ENCODE peak calls at places on chromosome 17, in eight cellular contexts. B is transverse colon, E is suprapubic skin, Z is sigmoid colon, I is HCT116, S is endothelial cell of umbilical vein, G is stomach, O is breast epithelium. M is an unnamed sample.

GRCh38 chr17:76046064-76046463 is 19.0 kb upstream of the EVPL start:
- DNase-seq in B (no peak), E (no peak), Z (no peak), I (no peak), S (no peak), G (no peak), O (no peak), M (no peak)

GRCh38 chr17:21042434-21043295 is at the start of gene USP22:
- DNase-seq in B (no peak), E (no peak), Z (no peak), I (no peak), S (no peak), G (peak; percentile 31), O (no peak), M (peak; percentile 98)

GRCh38 chr17:21183468-21183867 is 30.5 kb downstream of the TMEM11 start:
- DNase-seq in B (no peak), E (peak; percentile 17), Z (no peak), I (no peak), S (peak; percentile 36), G (no peak), O (no peak), M (no peak)

GRCh38 chr17:38428150-38428642 is at the start of gene ARHGAP23:
- DNase-seq in B (peak; percentile 62), E (no peak), Z (peak; percentile 89), I (no peak), S (peak; percentile 52), G (peak; percentile 64), O (no peak), M (peak; percentile 87)

GRCh38 chr17:16033729-16034349 is 34.2 kb downstream of the TTC19 start:
- DNase-seq in B (no peak), E (no peak), Z (no peak), I (no peak), S (no peak), G (no peak), O (no peak), M (no peak)

GRCh38 chr17:56593073-56593740 is at the start of gene NOG:
- DNase-seq in B (no peak), E (no peak), Z (no peak), I (no peak), S (peak; percentile 13), G (no peak), O (no peak), M (peak; percentile 78)

GRCh38 chr17:20086416-20087074 is 77.4 kb downstream of the SPECC1 start:
- DNase-seq in B (no peak), E (no peak), Z (no peak), I (no peak), S (no peak), G (no peak), O (no peak), M (no peak)

GRCh38 chr17:55606431-55606830 is 95.2 kb upstream of the SMIM36 start:
- DNase-seq in B (no peak), E (no peak), Z (no peak), I (no peak), S (no peak), G (no peak), O (no peak), M (no peak)

GRCh38 chr17:5003214-5003867 is 5.6 kb downstream of the KIF1C start:
- DNase-seq in B (no peak), E (no peak), Z (no peak), I (no peak), S (no peak), G (no peak), O (no peak), M (no peak)

GRCh38 chr17:7266784-7267183 is 4.5 kb upstream of the CLDN7 start:
- DNase-seq in B (no peak), E (no peak), Z (no peak), I (no peak), S (no peak), G (no peak), O (no peak), M (no peak)

GRCh38 chr17:78343433-78344201 is 16.3 kb downstream of the SOCS3 start:
- DNase-seq in B (peak; percentile 78), E (no peak), Z (no peak), I (no peak), S (no peak), G (peak; percentile 50), O (no peak), M (peak; percentile 97)

GRCh38 chr17:72297326-72298115 is 176.7 kb downstream of the SOX9 start:
- DNase-seq in B (no peak), E (no peak), Z (no peak), I (peak; percentile 48), S (no peak), G (no peak), O (no peak), M (no peak)

GRCh38 chr17:953767-954166 is 25.8 kb downstream of the NXN start:
- DNase-seq in B (no peak), E (no peak), Z (no peak), I (no peak), S (no peak), G (no peak), O (no peak), M (no peak)

GRCh38 chr17:54968954-54969400 is 412 bp downstream of the STXBP4 start:
- DNase-seq in B (peak; percentile 28), E (no peak), Z (peak; percentile 70), I (no peak), S (no peak), G (no peak), O (no peak), M (no peak)

GRCh38 chr17:69500911-69501429 is 86.5 kb downstream of the MAP2K6 start:
- DNase-seq in B (peak; percentile 27), E (no peak), Z (no peak), I (no peak), S (no peak), G (no peak), O (no peak), M (no peak)

GRCh38 chr17:79907855-79908254 is 68.6 kb upstream of the CBX4 start:
- DNase-seq in B (peak; percentile 32), E (peak; percentile 63), Z (no peak), I (no peak), S (peak; percentile 63), G (no peak), O (no peak), M (peak; percentile 76)

GRCh38 chr17:1315891-1316403 is 36.5 kb downstream of the TRARG1 start:
- DNase-seq in B (no peak), E (no peak), Z (no peak), I (no peak), S (no peak), G (no peak), O (no peak), M (no peak)

GRCh38 chr17:81090361-81091133 is 55.6 kb downstream of the BAIAP2 start:
- DNase-seq in B (peak; percentile 55), E (peak; percentile 89), Z (peak; percentile 85), I (no peak), S (no peak), G (peak; percentile 56), O (no peak), M (peak; percentile 83)

DNA sequence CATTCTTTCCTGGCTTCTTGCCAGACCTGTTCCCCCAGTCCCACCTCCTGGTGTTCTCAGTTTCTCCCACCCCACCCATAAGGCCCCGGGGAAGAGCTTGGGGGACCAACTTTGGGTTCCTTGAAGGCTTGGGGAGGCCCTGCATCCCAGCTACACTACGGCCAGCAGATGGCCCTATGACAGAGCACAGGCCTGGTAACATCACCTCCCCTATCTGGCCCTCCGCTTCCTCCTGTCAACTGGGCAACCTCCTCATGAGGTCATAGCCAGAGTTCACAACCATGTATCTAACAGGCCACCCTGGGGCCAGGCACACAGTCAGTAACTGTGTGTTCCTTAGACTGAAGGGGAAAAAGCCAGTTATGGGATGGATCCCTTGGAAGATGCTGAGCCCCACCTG is 31.4 kb downstream of the MYO15A start:
- DNase-seq in B (no peak), E (no peak), Z (no peak), I (no peak), S (no peak), G (no peak), O (no peak), M (no peak)
- TF ChIP-seq CTCF in B (no peak), E (no peak), Z (no peak), I (no peak), S (peak; percentile 17), G (no peak), O (no peak), M (no peak)

DNA sequence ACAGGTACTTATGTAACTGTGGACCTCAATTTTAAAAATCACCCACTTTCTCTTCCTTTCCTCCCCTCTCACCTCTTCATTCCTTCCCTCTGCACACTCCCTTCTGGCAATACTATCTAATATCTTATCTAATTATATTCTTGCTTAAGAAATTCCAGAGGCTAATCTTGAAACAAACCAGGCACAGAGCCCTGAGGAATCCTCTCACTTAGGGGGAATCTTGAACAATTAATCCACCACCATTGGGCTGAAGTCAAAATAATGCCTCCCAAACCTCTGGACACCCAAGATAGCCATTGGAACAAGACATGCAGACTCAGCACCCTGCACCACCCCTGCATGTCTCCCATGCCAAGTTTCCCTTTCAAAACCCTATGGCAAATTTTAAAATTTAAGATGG is 1.0 kb upstream of the KRTAP4-6 start:
- DNase-seq in B (no peak), E (no peak), Z (no peak), I (no peak), S (no peak), G (no peak), O (no peak), M (no peak)
- H3K4me3 ChIP-seq in B (no peak overlapping the region), E (no peak overlapping the region), Z (no peak overlapping the region), I (no peak overlapping the region), S (no peak overlapping the region), G (no peak overlapping the region), O (no peak overlapping the region), M (no peak overlapping the region)

GRCh38 chr17:40510328-40510648 is 8.9 kb upstream of the TNS4 start:
- DNase-seq in B (no peak), E (peak; percentile 76), Z (peak; percentile 73), I (peak; percentile 85), S (no peak), G (no peak), O (peak; percentile 62), M (peak; percentile 59)
- TF ChIP-seq POLR2AphosphoS5 in B (no peak), E (peak; percentile 90), Z (peak; percentile 36), I (peak; percentile 48), S (no peak), G (no peak), O (peak; percentile 74), M (no peak)

GRCh38 chr17:47789611-47790520 is 31.7 kb downstream of the OSBPL7 start:
- DNase-seq in B (peak; percentile 49), E (no peak), Z (no peak), I (no peak), S (peak; percentile 35), G (peak; percentile 62), O (peak; percentile 59), M (peak; percentile 85)
- TF ChIP-seq CTCF in B (peak; percentile 36), E (no peak), Z (peak; percentile 48), I (no peak), S (peak; percentile 69), G (peak; percentile 11), O (peak; percentile 22), M (peak; percentile 56)

DNA sequence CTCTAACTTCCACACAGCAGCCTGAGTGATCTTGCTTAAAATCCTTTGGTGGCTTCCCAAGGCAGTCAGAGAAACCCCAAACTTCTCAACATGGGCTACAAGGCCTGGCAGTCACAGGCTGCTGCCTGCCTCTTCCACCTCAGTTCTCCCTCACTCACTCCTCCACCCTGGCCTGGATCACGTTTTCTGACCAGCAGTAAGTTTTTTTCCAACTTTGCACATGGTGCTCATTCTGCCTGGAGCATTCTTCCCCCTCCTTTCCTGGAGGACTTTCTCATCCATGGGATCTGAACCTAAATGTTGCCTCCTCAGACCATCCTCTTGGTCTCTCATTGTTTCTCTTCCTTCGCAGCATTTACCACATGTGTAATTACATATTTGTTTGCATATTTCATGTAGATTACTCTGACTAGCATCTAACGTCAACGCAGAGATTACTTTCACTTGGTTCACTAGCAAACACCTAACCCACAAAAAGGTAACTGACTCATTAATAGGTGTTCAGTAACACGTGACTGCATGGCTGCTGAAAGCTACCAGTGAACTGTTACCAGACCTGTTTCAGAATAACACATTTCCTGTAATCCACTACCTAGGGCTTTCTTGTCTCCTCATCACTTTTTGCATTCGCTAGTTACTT is 17.1 kb downstream of the GNA13 start:
- DNase-seq in B (no peak), E (no peak), Z (no peak), I (no peak), S (no peak), G (no peak), O (no peak), M (no peak)
- H3K4me3 ChIP-seq in B (no peak overlapping the region), E (no peak overlapping the region), Z (no peak overlapping the region), I (no peak overlapping the region), S (no peak overlapping the region), G (no peak overlapping the region), O (no peak overlapping the region), M (no peak overlapping the region)